ENCODE peak calls at places on chromosomes 12 and 14, in ten cellular contexts. P is left cardiac atrium; U is NCI-H1092 treated with DMSO at 0.1 percent for 48 hours; I is BE2C; X is coronary artery; N is kidney tubule cell; S is GM19239; G is esophagus squamous epithelium; C is activated CD4-positive, alpha-beta T cell treated with anti-CD3 and anti-CD28 coated beads, Interleukin-2, amount 50 U/mL, for 4 hours; Y is body of pancreas. H is an unnamed sample.

GRCh38 chr12:102978316-102978715 is 20.8 kb downstream of the ASCL1 start:
- DNase-seq in U (no peak), I (no peak), N (no peak), G (no peak), P (no peak), C (no peak), Y (no peak), S (no peak), X (no peak), H (no peak)

GRCh38 chr14:69693823-69694729 is 72.9 kb upstream of the SRSF5 start:
- DNase-seq in U (no peak), X (no peak), N (peak; percentile 73), P (no peak), G (no peak), Y (peak; percentile 87), S (no peak), I (no peak), C (no peak), H (no peak)

GRCh38 chr14:68376067-68376810 is 416.6 kb downstream of the ZFP36L1 start:
- DNase-seq in N (peak; percentile 28), P (no peak), C (no peak), X (no peak), S (no peak), Y (no peak), U (no peak), I (no peak), G (no peak), H (no peak)

GRCh38 chr12:6954316-6954710 is 3.2 kb downstream of the PTPN6 start:
- DNase-seq in G (no peak), U (no peak), P (no peak), Y (no peak), X (no peak), N (no peak), S (no peak), C (no peak), I (no peak), H (no peak)

GRCh38 chr12:107079172-107080011 is 14.0 kb downstream of the CRY1 start:
- DNase-seq in Y (no peak), S (no peak), X (no peak), U (no peak), N (peak; percentile 54), G (no peak), C (no peak), I (no peak), P (no peak), H (no peak)

GRCh38 chr12:104596128-104596799 is 139.5 kb downstream of the CHST11 start:
- DNase-seq in S (no peak), X (peak; percentile 77), Y (no peak), N (no peak), G (no peak), U (no peak), C (no peak), I (no peak), P (peak; percentile 46), H (peak; percentile 91)

GRCh38 chr12:5437657-5438056 is 5.7 kb downstream of the NTF3 start:
- DNase-seq in C (no peak), N (no peak), P (no peak), U (no peak), Y (no peak), X (no peak), G (no peak), I (no peak), S (no peak), H (no peak)

GRCh38 chr14:61479746-61480502 is 158.5 kb downstream of the PRKCH start:
- DNase-seq in C (no peak), N (peak; percentile 66), P (no peak), Y (no peak), X (no peak), U (no peak), I (no peak), S (no peak), G (no peak), H (peak; percentile 60)

GRCh38 chr12:104985206-104985605 is 910 bp upstream of the NOPCHAP1 start:
- DNase-seq in Y (no peak), U (no peak), G (no peak), P (no peak), C (no peak), I (no peak), S (no peak), X (no peak), N (no peak), H (no peak)

GRCh38 chr12:131351319-131352028 is 359.4 kb upstream of the SFSWAP start:
- DNase-seq in P (no peak), I (peak; percentile 42), U (no peak), X (peak; percentile 62), S (no peak), G (no peak), N (no peak), C (no peak), Y (no peak), H (no peak)

GRCh38 chr12:127911289-127911688 is 355.7 kb upstream of the TMEM132C start:
- DNase-seq in C (no peak), I (no peak), U (no peak), N (no peak), X (no peak), G (no peak), S (no peak), P (no peak), Y (no peak), H (no peak)

GRCh38 chr12:68317047-68317667 is 15.0 kb downstream of the MDM1 start:
- DNase-seq in G (no peak), C (peak; percentile 24), S (no peak), I (peak; percentile 42), X (no peak), P (peak; percentile 31), N (peak; percentile 52), U (peak; percentile 20), Y (peak; percentile 46), H (no peak)

GRCh38 chr12:61272441-61272840 is 987.8 kb upstream of the USP15 start:
- DNase-seq in G (no peak), X (no peak), I (no peak), Y (no peak), S (no peak), N (no peak), P (no peak), U (no peak), C (no peak), H (no peak)

GRCh38 chr12:98060421-98060820 is 455.0 kb upstream of the TMPO start:
- DNase-seq in P (no peak), G (no peak), N (no peak), S (no peak), Y (no peak), X (no peak), C (no peak), I (no peak), U (no peak), H (no peak)

GRCh38 chr14:77208266-77208978 is 26.8 kb downstream of the TMEM63C start:
- DNase-seq in U (peak; percentile 76), Y (peak; percentile 76), S (peak; percentile 40), P (peak; percentile 79), I (no peak), C (peak; percentile 31), X (no peak), N (peak; percentile 62), G (no peak), H (peak; percentile 96)

GRCh38 chr12:34393086-34393820 is 371.0 kb downstream of the ALG10 start:
- DNase-seq in Y (no peak), G (no peak), P (peak; percentile 7), U (no peak), I (peak; percentile 2), N (no peak), S (no peak), X (peak; percentile 50), C (no peak), H (peak; percentile 38)

GRCh38 chr14:72711936-72712335 is 182.0 kb downstream of the DPF3 start:
- DNase-seq in U (no peak), Y (no peak), N (no peak), S (no peak), P (no peak), C (no peak), X (no peak), I (no peak), G (no peak), H (no peak)

GRCh38 chr14:32633214-32633864 is 304.2 kb downstream of the AKAP6 start:
- DNase-seq in S (no peak), G (no peak), C (no peak), I (no peak), P (no peak), N (no peak), U (no peak), Y (no peak), X (no peak), H (no peak)

GRCh38 chr12:70828391-70828790 is 92.1 kb downstream of the PTPRR start:
- DNase-seq in C (no peak), N (no peak), X (no peak), U (no peak), I (no peak), G (no peak), Y (no peak), S (no peak), P (no peak), H (peak; percentile 37)

GRCh38 chr12:113093409-113094101 is 37.0 kb downstream of the DTX1 start:
- DNase-seq in C (no peak), G (no peak), S (no peak), Y (no peak), N (no peak), I (no peak), X (no peak), P (no peak), U (no peak), H (peak; percentile 37)

GRCh38 chr12:78403681-78404080 is 460.9 kb upstream of the SYT1 start:
- DNase-seq in I (no peak), G (no peak), Y (no peak), X (no peak), P (no peak), N (peak; percentile 43), C (no peak), S (no peak), U (no peak), H (no peak)

GRCh38 chr14:91415794-91416743 is 1.6 kb downstream of the CCDC88C start:
- DNase-seq in I (no peak), Y (peak; percentile 45), N (peak; percentile 72), U (no peak), X (no peak), S (peak; percentile 74), G (peak; percentile 13), C (no peak), P (no peak), H (no peak)

GRCh38 chr14:103360548-103360947 is 24.7 kb upstream of the MARK3 start:
- DNase-seq in X (no peak), C (no peak), N (no peak), P (no peak), S (no peak), Y (no peak), I (no peak), U (no peak), G (no peak), H (no peak)

GRCh38 chr14:80447396-80447795 is 236.1 kb upstream of the DIO2 start:
- DNase-seq in N (no peak), X (no peak), U (no peak), G (no peak), C (no peak), I (no peak), P (no peak), S (no peak), Y (no peak), H (no peak)

GRCh38 chr12:79691299-79692248 is 810 bp upstream of the PAWR start:
- DNase-seq in Y (peak; percentile 14), C (no peak), U (peak; percentile 27), G (no peak), X (peak; percentile 80), I (no peak), P (no peak), S (no peak), N (peak; percentile 83), H (peak; percentile 94)

GRCh38 chr14:93067088-93067487 is 48.6 kb downstream of the ITPK1 start:
- DNase-seq in X (no peak), N (peak; percentile 38), G (no peak), P (no peak), I (no peak), Y (no peak), S (no peak), U (no peak), C (no peak), H (peak; percentile 29)

GRCh38 chr12:18589316-18589715 is 148.5 kb downstream of the PLCZ1 start:
- DNase-seq in S (no peak), N (no peak), I (no peak), G (no peak), X (no peak), Y (no peak), U (no peak), P (no peak), C (no peak), H (no peak)

GRCh38 chr14:69535230-69535848 is 39.3 kb downstream of the CCDC177 start:
- DNase-seq in I (peak; percentile 56), U (peak; percentile 71), G (no peak), N (peak; percentile 61), P (peak; percentile 42), X (no peak), S (no peak), C (no peak), Y (peak; percentile 34), H (peak; percentile 80)

H was measured in osteoblast.